ENCODE peak calls at places on chromosomes 6 and 20, in six cellular contexts. N is cardiac muscle cell, U is spleen, S is AG04450, T is SJCRH30, W is PC-3. F is an unnamed sample.

GRCh38 chr20:43533060-43533459 is 25.6 kb downstream of the L3MBTL1 start:
- DNase-seq in N (no peak), U (no peak), S (no peak), T (no peak), W (no peak), F (no peak)

GRCh38 chr6:97689078-97689754 is 406.2 kb upstream of the MMS22L start:
- DNase-seq in N (no peak), U (no peak), S (no peak), T (peak; percentile 13), W (no peak), F (no peak)

GRCh38 chr20:47146703-47147102 is 209.8 kb downstream of the ZMYND8 start:
- DNase-seq in N (peak; percentile 39), U (no peak), S (peak; percentile 34), T (peak; percentile 79), W (peak; percentile 87), F (no peak)

GRCh38 chr6:47414517-47415167 is 62.9 kb upstream of the CD2AP start:
- DNase-seq in N (peak; percentile 49), U (no peak), S (no peak), T (no peak), W (peak; percentile 54), F (peak; percentile 26)

GRCh38 chr20:6007094-6007528 is 46.7 kb downstream of the LRRN4 start:
- DNase-seq in N (no peak), U (no peak), S (no peak), T (no peak), W (peak; percentile 34), F (no peak)

GRCh38 chr20:58130574-58130973 is 97.9 kb downstream of the ANKRD60 start:
- DNase-seq in N (no peak), U (no peak), S (no peak), T (peak; percentile 88), W (no peak), F (no peak)

GRCh38 chr20:33113387-33113908 is 34.0 kb downstream of the BPIFB4 start:
- DNase-seq in N (no peak), U (no peak), S (no peak), T (no peak), W (no peak), F (no peak)

GRCh38 chr20:14344746-14345145 is 7.3 kb upstream of the FLRT3 start:
- DNase-seq in N (no peak), U (no peak), S (no peak), T (no peak), W (no peak), F (no peak)

GRCh38 chr6:75532521-75532920 is 38.9 kb upstream of the FILIP1 start:
- DNase-seq in N (peak; percentile 63), U (no peak), S (no peak), T (peak; percentile 51), W (peak; percentile 51), F (no peak)

GRCh38 chr6:79077680-79078056 is 386 bp downstream of the PHIP start:
- DNase-seq in N (no peak), U (no peak), S (no peak), T (no peak), W (peak; percentile 16), F (no peak)

GRCh38 chr6:79377830-79378460 is 143.5 kb upstream of the HMGN3 start:
- DNase-seq in N (peak; percentile 61), U (no peak), S (no peak), T (no peak), W (peak; percentile 46), F (no peak)

GRCh38 chr6:1136415-1136774 is 175.5 kb upstream of the FOXQ1 start:
- DNase-seq in N (peak; percentile 6), U (no peak), S (peak; percentile 36), T (no peak), W (no peak), F (no peak)

GRCh38 chr20:56411759-56412472 is at the start of gene CASS4:
- DNase-seq in N (peak; percentile 94), U (no peak), S (peak; percentile 63), T (no peak), W (peak; percentile 43), F (peak; percentile 65)

GRCh38 chr20:63230800-63231268 is 4.9 kb upstream of the BIRC7 start:
- DNase-seq in N (peak; percentile 79), U (no peak), S (no peak), T (peak; percentile 68), W (peak; percentile 58), F (no peak)

GRCh38 chr6:164344801-164345291 is 930.3 kb downstream of the QKI start:
- DNase-seq in N (peak; percentile 43), U (no peak), S (no peak), T (no peak), W (no peak), F (no peak)

GRCh38 chr6:33749401-33749800 is 2.7 kb upstream of the IP6K3 start:
- DNase-seq in N (no peak), U (no peak), S (no peak), T (no peak), W (no peak), F (no peak)

GRCh38 chr6:28876702-28877101 is 47.1 kb downstream of the TRIM27 start:
- DNase-seq in N (no peak), U (no peak), S (no peak), T (no peak), W (no peak), F (no peak)

GRCh38 chr6:139515511-139515910 is 141.1 kb upstream of the CITED2 start:
- DNase-seq in N (no peak), U (no peak), S (no peak), T (peak; percentile 71), W (no peak), F (no peak)

GRCh38 chr6:148240866-148241477 is 101.7 kb upstream of the SASH1 start:
- DNase-seq in N (peak; percentile 29), U (no peak), S (no peak), T (no peak), W (no peak), F (no peak)

GRCh38 chr20:32918751-32919150 is 60.0 kb downstream of the EFCAB8 start:
- DNase-seq in N (no peak), U (no peak), S (no peak), T (no peak), W (no peak), F (no peak)

GRCh38 chr6:108497883-108498282 is 62.8 kb upstream of the FOXO3 start:
- DNase-seq in N (peak; percentile 70), U (no peak), S (no peak), T (peak; percentile 17), W (peak; percentile 52), F (no peak)

GRCh38 chr20:61613885-61614284 is 361.8 kb downstream of the CDH4 start:
- DNase-seq in N (no peak), U (no peak), S (no peak), T (no peak), W (no peak), F (no peak)
- H3K27ac ChIP-seq in N (no peak overlapping the region), U (no peak overlapping the region), S (no peak overlapping the region), T (no peak overlapping the region), W (no peak overlapping the region), F (no peak overlapping the region)

GRCh38 chr6:123610779-123611178 is 26.0 kb downstream of the TRDN start:
- DNase-seq in N (no peak), U (no peak), S (no peak), T (no peak), W (no peak), F (no peak)
- H3K27ac ChIP-seq in N (peak overlapping the region; percentile 75), U (no peak overlapping the region), S (no peak overlapping the region), T (no peak overlapping the region), W (no peak overlapping the region), F (no peak overlapping the region)

GRCh38 chr6:168318579-168319278 is 848 bp downstream of the DACT2 start:
- DNase-seq in N (peak; percentile 23), U (no peak), S (no peak), T (no peak), W (no peak), F (no peak)

GRCh38 chr6:168319279-168320051 is at the start of gene DACT2:
- DNase-seq in N (peak; percentile 73), U (no peak), S (no peak), T (no peak), W (no peak), F (no peak)

GRCh38 chr6:168322966-168323365 is 3.4 kb upstream of the DACT2 start:
- DNase-seq in N (no peak), U (no peak), S (no peak), T (no peak), W (no peak), F (no peak)

GRCh38 chr6:168318090-168318489 is 1.5 kb downstream of the DACT2 start:
- DNase-seq in N (no peak), U (no peak), S (no peak), T (no peak), W (no peak), F (no peak)

DNA sequence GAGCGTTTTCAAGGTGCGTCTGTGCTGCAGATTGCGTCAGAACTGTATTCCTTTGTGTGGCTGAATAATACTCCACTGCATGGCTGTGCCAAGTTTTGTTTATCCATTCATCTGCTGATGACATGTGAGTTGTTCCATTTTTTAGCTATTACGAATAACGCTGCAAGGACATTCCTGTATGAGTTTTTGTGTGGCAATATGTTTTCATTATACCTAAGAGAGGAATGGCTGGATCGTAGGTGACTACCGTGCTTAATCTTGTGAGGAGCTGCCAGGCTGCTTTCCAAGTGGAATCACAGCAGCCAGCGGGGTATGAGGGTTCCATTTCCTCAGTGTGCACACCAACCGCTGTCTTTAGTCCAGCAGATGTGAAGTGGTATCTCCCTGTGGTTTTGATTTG is 1.1 kb upstream of the DACT2 start:
- DNase-seq in N (peak; percentile 77), U (no peak), S (no peak), T (no peak), W (no peak), F (no peak)
- H3K27ac ChIP-seq in N (no peak overlapping the region), U (no peak overlapping the region), S (no peak overlapping the region), T (no peak overlapping the region), W (no peak overlapping the region), F (no peak overlapping the region)

GRCh38 chr20:50398471-50399002 is 111.6 kb upstream of the PTPN1 start:
- DNase-seq in N (no peak), U (no peak), S (no peak), T (no peak), W (no peak), F (no peak)

GRCh38 chr20:50400705-50401045 is 109.5 kb upstream of the PTPN1 start:
- DNase-seq in N (no peak), U (no peak), S (no peak), T (no peak), W (no peak), F (no peak)

GRCh38 chr20:50401047-50401586 is 109.1 kb upstream of the PTPN1 start:
- DNase-seq in N (no peak), U (no peak), S (no peak), T (no peak), W (no peak), F (no peak)

GRCh38 chr20:50399003-50399916 is 110.9 kb upstream of the PTPN1 start:
- DNase-seq in N (no peak), U (no peak), S (no peak), T (no peak), W (no peak), F (no peak)

DNA sequence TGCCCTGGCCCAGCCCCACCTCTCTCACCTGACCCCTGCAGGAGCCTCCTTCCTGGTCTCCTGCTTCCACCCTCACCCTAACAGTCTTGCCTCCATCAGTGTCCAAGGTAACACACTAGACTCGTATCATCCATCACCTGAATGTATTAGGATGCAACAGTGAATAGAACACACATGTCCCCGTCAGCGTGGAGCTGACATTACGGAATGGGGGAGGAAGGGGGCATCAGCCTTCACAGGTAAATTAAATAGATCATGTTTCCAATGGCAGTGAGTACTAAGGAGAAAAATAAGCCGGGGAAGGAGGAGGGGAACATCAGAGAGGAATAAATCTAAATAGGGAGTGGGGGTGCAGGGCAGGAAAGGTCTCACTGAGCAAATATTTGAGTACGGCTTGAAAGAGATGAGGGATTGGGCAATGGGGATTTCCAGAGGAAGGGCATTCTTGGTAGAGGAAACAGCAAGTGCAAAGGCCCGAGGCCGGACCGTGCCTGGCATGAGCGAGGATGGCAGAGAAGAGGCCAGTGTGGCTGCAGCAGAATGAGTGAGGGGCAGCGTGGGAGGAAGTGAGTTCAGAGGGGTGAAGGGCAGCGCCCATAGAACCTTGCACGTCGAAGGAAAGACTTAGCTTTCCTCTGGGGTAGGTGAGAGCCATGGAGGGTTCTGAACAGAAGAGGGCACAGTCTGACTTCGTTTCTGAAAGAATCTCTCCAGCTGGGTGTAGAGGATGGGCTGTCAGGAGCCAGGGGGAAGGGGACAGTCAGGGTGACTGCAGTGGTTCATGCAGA is 110.1 kb upstream of the PTPN1 start:
- DNase-seq in N (peak; percentile 41), U (no peak), S (no peak), T (no peak), W (peak; percentile 49), F (no peak)
- H3K27ac ChIP-seq in N (peak overlapping the region; percentile 90), U (no peak overlapping the region), S (no peak overlapping the region), T (no peak overlapping the region), W (no peak overlapping the region), F (no peak overlapping the region)

F was measured in naive thymus-derived CD4-positive, alpha-beta T cell.